ENCODE peak calls at places on chromosomes 2 and 18, in nine cellular contexts. One of them, this sample, is unnamed.

GRCh38 chr18:13416848-13417247 is 198.3 kb downstream of the LDLRAD4 start:
- DNase-seq in stimulated activated CD4-positive, alpha-beta T cell treated with anti-CD3 and anti-CD28 coated beads, Interleukin-4, amount 100 ng/mL, for 24 hours: no peak
- DNase-seq in heart left ventricle: no peak
- DNase-seq in KBM-7: no peak
- DNase-seq in B cell: no peak
- DNase-seq in HT-29: no peak
- DNase-seq in adrenal gland: no peak
- DNase-seq in tibial nerve: no peak
- DNase-seq in activated T-helper 1 cell treated with anti-CD3 and anti-CD28 coated beads, Interleukin-12 subunit alpha, Interleukin-12 subunit beta, Interleukin-2, Interleukin-4 antibody, amounts not matched to agents 30 ng/mL and 10 ng/mL and 1 ng/mL, durations not matched to agents 14 hours and 24 hours and 36 hours: no peak
- DNase-seq in this sample: no peak

GRCh38 chr2:68709421-68709911 is 25.1 kb upstream of the ARHGAP25 start:
- DNase-seq in stimulated activated CD4-positive, alpha-beta T cell treated with anti-CD3 and anti-CD28 coated beads, Interleukin-4, amount 100 ng/mL, for 24 hours: peak
- DNase-seq in heart left ventricle: no peak
- DNase-seq in KBM-7: peak
- DNase-seq in B cell: peak
- DNase-seq in HT-29: peak
- DNase-seq in adrenal gland: no peak
- DNase-seq in tibial nerve: no peak
- DNase-seq in activated T-helper 1 cell treated with anti-CD3 and anti-CD28 coated beads, Interleukin-12 subunit alpha, Interleukin-12 subunit beta, Interleukin-2, Interleukin-4 antibody, amounts not matched to agents 30 ng/mL and 10 ng/mL and 1 ng/mL, durations not matched to agents 14 hours and 24 hours and 36 hours: no peak
- DNase-seq in this sample: peak

GRCh38 chr2:241943961-241944575 is 74.5 kb downstream of the RTP5 start:
- DNase-seq in stimulated activated CD4-positive, alpha-beta T cell treated with anti-CD3 and anti-CD28 coated beads, Interleukin-4, amount 100 ng/mL, for 24 hours: no peak
- DNase-seq in heart left ventricle: no peak
- DNase-seq in KBM-7: no peak
- DNase-seq in B cell: no peak
- DNase-seq in HT-29: no peak
- DNase-seq in adrenal gland: no peak
- DNase-seq in tibial nerve: no peak
- DNase-seq in activated T-helper 1 cell treated with anti-CD3 and anti-CD28 coated beads, Interleukin-12 subunit alpha, Interleukin-12 subunit beta, Interleukin-2, Interleukin-4 antibody, amounts not matched to agents 30 ng/mL and 10 ng/mL and 1 ng/mL, durations not matched to agents 14 hours and 24 hours and 36 hours: no peak
- DNase-seq in this sample: no peak

GRCh38 chr2:240638517-240639160 is 13.4 kb downstream of the GPR35 start:
- DNase-seq in stimulated activated CD4-positive, alpha-beta T cell treated with anti-CD3 and anti-CD28 coated beads, Interleukin-4, amount 100 ng/mL, for 24 hours: no peak
- DNase-seq in heart left ventricle: peak
- DNase-seq in KBM-7: no peak
- DNase-seq in B cell: no peak
- DNase-seq in HT-29: no peak
- DNase-seq in adrenal gland: peak
- DNase-seq in tibial nerve: peak
- DNase-seq in activated T-helper 1 cell treated with anti-CD3 and anti-CD28 coated beads, Interleukin-12 subunit alpha, Interleukin-12 subunit beta, Interleukin-2, Interleukin-4 antibody, amounts not matched to agents 30 ng/mL and 10 ng/mL and 1 ng/mL, durations not matched to agents 14 hours and 24 hours and 36 hours: no peak
- DNase-seq in this sample: no peak

GRCh38 chr2:127158614-127159290 is 51.8 kb upstream of the BIN1 start:
- DNase-seq in stimulated activated CD4-positive, alpha-beta T cell treated with anti-CD3 and anti-CD28 coated beads, Interleukin-4, amount 100 ng/mL, for 24 hours: no peak
- DNase-seq in heart left ventricle: no peak
- DNase-seq in KBM-7: peak
- DNase-seq in B cell: peak
- DNase-seq in HT-29: no peak
- DNase-seq in adrenal gland: peak
- DNase-seq in tibial nerve: no peak
- DNase-seq in activated T-helper 1 cell treated with anti-CD3 and anti-CD28 coated beads, Interleukin-12 subunit alpha, Interleukin-12 subunit beta, Interleukin-2, Interleukin-4 antibody, amounts not matched to agents 30 ng/mL and 10 ng/mL and 1 ng/mL, durations not matched to agents 14 hours and 24 hours and 36 hours: no peak
- DNase-seq in this sample: peak

GRCh38 chr2:139296672-139297209 is 516.6 kb upstream of the NXPH2 start:
- DNase-seq in stimulated activated CD4-positive, alpha-beta T cell treated with anti-CD3 and anti-CD28 coated beads, Interleukin-4, amount 100 ng/mL, for 24 hours: no peak
- DNase-seq in heart left ventricle: no peak
- DNase-seq in KBM-7: no peak
- DNase-seq in B cell: no peak
- DNase-seq in HT-29: no peak
- DNase-seq in adrenal gland: no peak
- DNase-seq in tibial nerve: no peak
- DNase-seq in activated T-helper 1 cell treated with anti-CD3 and anti-CD28 coated beads, Interleukin-12 subunit alpha, Interleukin-12 subunit beta, Interleukin-2, Interleukin-4 antibody, amounts not matched to agents 30 ng/mL and 10 ng/mL and 1 ng/mL, durations not matched to agents 14 hours and 24 hours and 36 hours: no peak
- DNase-seq in this sample: no peak

GRCh38 chr2:193476171-193476800 is 1281.6 kb upstream of the TMEFF2 start:
- DNase-seq in stimulated activated CD4-positive, alpha-beta T cell treated with anti-CD3 and anti-CD28 coated beads, Interleukin-4, amount 100 ng/mL, for 24 hours: no peak
- DNase-seq in heart left ventricle: no peak
- DNase-seq in KBM-7: no peak
- DNase-seq in B cell: peak
- DNase-seq in HT-29: no peak
- DNase-seq in adrenal gland: no peak
- DNase-seq in tibial nerve: no peak
- DNase-seq in activated T-helper 1 cell treated with anti-CD3 and anti-CD28 coated beads, Interleukin-12 subunit alpha, Interleukin-12 subunit beta, Interleukin-2, Interleukin-4 antibody, amounts not matched to agents 30 ng/mL and 10 ng/mL and 1 ng/mL, durations not matched to agents 14 hours and 24 hours and 36 hours: no peak
- DNase-seq in this sample: no peak

GRCh38 chr18:76396792-76397191 is 98.2 kb downstream of the ZNF516 start:
- DNase-seq in stimulated activated CD4-positive, alpha-beta T cell treated with anti-CD3 and anti-CD28 coated beads, Interleukin-4, amount 100 ng/mL, for 24 hours: no peak
- DNase-seq in heart left ventricle: no peak
- DNase-seq in KBM-7: no peak
- DNase-seq in B cell: no peak
- DNase-seq in HT-29: no peak
- DNase-seq in adrenal gland: no peak
- DNase-seq in tibial nerve: no peak
- DNase-seq in activated T-helper 1 cell treated with anti-CD3 and anti-CD28 coated beads, Interleukin-12 subunit alpha, Interleukin-12 subunit beta, Interleukin-2, Interleukin-4 antibody, amounts not matched to agents 30 ng/mL and 10 ng/mL and 1 ng/mL, durations not matched to agents 14 hours and 24 hours and 36 hours: no peak
- DNase-seq in this sample: no peak

GRCh38 chr2:35428548-35428947 is 927.0 kb upstream of the CRIM1 start:
- DNase-seq in stimulated activated CD4-positive, alpha-beta T cell treated with anti-CD3 and anti-CD28 coated beads, Interleukin-4, amount 100 ng/mL, for 24 hours: no peak
- DNase-seq in heart left ventricle: no peak
- DNase-seq in KBM-7: peak
- DNase-seq in B cell: no peak
- DNase-seq in HT-29: peak
- DNase-seq in adrenal gland: peak
- DNase-seq in tibial nerve: peak
- DNase-seq in activated T-helper 1 cell treated with anti-CD3 and anti-CD28 coated beads, Interleukin-12 subunit alpha, Interleukin-12 subunit beta, Interleukin-2, Interleukin-4 antibody, amounts not matched to agents 30 ng/mL and 10 ng/mL and 1 ng/mL, durations not matched to agents 14 hours and 24 hours and 36 hours: no peak
- DNase-seq in this sample: peak

GRCh38 chr2:241892299-241893137 is 23.0 kb downstream of the RTP5 start:
- DNase-seq in stimulated activated CD4-positive, alpha-beta T cell treated with anti-CD3 and anti-CD28 coated beads, Interleukin-4, amount 100 ng/mL, for 24 hours: no peak
- DNase-seq in heart left ventricle: peak
- DNase-seq in KBM-7: peak
- DNase-seq in B cell: no peak
- DNase-seq in HT-29: no peak
- DNase-seq in adrenal gland: peak
- DNase-seq in tibial nerve: no peak
- DNase-seq in activated T-helper 1 cell treated with anti-CD3 and anti-CD28 coated beads, Interleukin-12 subunit alpha, Interleukin-12 subunit beta, Interleukin-2, Interleukin-4 antibody, amounts not matched to agents 30 ng/mL and 10 ng/mL and 1 ng/mL, durations not matched to agents 14 hours and 24 hours and 36 hours: no peak
- DNase-seq in this sample: no peak

GRCh38 chr18:44589709-44590108 is 91.0 kb upstream of the SETBP1 start:
- DNase-seq in stimulated activated CD4-positive, alpha-beta T cell treated with anti-CD3 and anti-CD28 coated beads, Interleukin-4, amount 100 ng/mL, for 24 hours: no peak
- DNase-seq in heart left ventricle: no peak
- DNase-seq in KBM-7: no peak
- DNase-seq in B cell: no peak
- DNase-seq in HT-29: no peak
- DNase-seq in adrenal gland: no peak
- DNase-seq in tibial nerve: no peak
- DNase-seq in activated T-helper 1 cell treated with anti-CD3 and anti-CD28 coated beads, Interleukin-12 subunit alpha, Interleukin-12 subunit beta, Interleukin-2, Interleukin-4 antibody, amounts not matched to agents 30 ng/mL and 10 ng/mL and 1 ng/mL, durations not matched to agents 14 hours and 24 hours and 36 hours: no peak
- DNase-seq in this sample: no peak

GRCh38 chr2:85246348-85246747 is 81.4 kb downstream of the TGOLN2 start:
- DNase-seq in stimulated activated CD4-positive, alpha-beta T cell treated with anti-CD3 and anti-CD28 coated beads, Interleukin-4, amount 100 ng/mL, for 24 hours: no peak
- DNase-seq in heart left ventricle: no peak
- DNase-seq in KBM-7: peak
- DNase-seq in B cell: no peak
- DNase-seq in HT-29: no peak
- DNase-seq in adrenal gland: no peak
- DNase-seq in tibial nerve: no peak
- DNase-seq in activated T-helper 1 cell treated with anti-CD3 and anti-CD28 coated beads, Interleukin-12 subunit alpha, Interleukin-12 subunit beta, Interleukin-2, Interleukin-4 antibody, amounts not matched to agents 30 ng/mL and 10 ng/mL and 1 ng/mL, durations not matched to agents 14 hours and 24 hours and 36 hours: no peak
- DNase-seq in this sample: no peak

GRCh38 chr2:211948932-211949331 is 589.7 kb downstream of the ERBB4 start:
- DNase-seq in stimulated activated CD4-positive, alpha-beta T cell treated with anti-CD3 and anti-CD28 coated beads, Interleukin-4, amount 100 ng/mL, for 24 hours: no peak
- DNase-seq in heart left ventricle: no peak
- DNase-seq in KBM-7: no peak
- DNase-seq in B cell: no peak
- DNase-seq in HT-29: no peak
- DNase-seq in adrenal gland: no peak
- DNase-seq in tibial nerve: no peak
- DNase-seq in activated T-helper 1 cell treated with anti-CD3 and anti-CD28 coated beads, Interleukin-12 subunit alpha, Interleukin-12 subunit beta, Interleukin-2, Interleukin-4 antibody, amounts not matched to agents 30 ng/mL and 10 ng/mL and 1 ng/mL, durations not matched to agents 14 hours and 24 hours and 36 hours: no peak
- DNase-seq in this sample: no peak

GRCh38 chr2:8819194-8819593 is 18.2 kb downstream of the KIDINS220 start:
- DNase-seq in stimulated activated CD4-positive, alpha-beta T cell treated with anti-CD3 and anti-CD28 coated beads, Interleukin-4, amount 100 ng/mL, for 24 hours: no peak
- DNase-seq in heart left ventricle: no peak
- DNase-seq in KBM-7: no peak
- DNase-seq in B cell: no peak
- DNase-seq in HT-29: no peak
- DNase-seq in adrenal gland: no peak
- DNase-seq in tibial nerve: no peak
- DNase-seq in activated T-helper 1 cell treated with anti-CD3 and anti-CD28 coated beads, Interleukin-12 subunit alpha, Interleukin-12 subunit beta, Interleukin-2, Interleukin-4 antibody, amounts not matched to agents 30 ng/mL and 10 ng/mL and 1 ng/mL, durations not matched to agents 14 hours and 24 hours and 36 hours: no peak
- DNase-seq in this sample: no peak

GRCh38 chr18:52936931-52937330 is 596.9 kb downstream of the DCC start:
- DNase-seq in stimulated activated CD4-positive, alpha-beta T cell treated with anti-CD3 and anti-CD28 coated beads, Interleukin-4, amount 100 ng/mL, for 24 hours: no peak
- DNase-seq in heart left ventricle: no peak
- DNase-seq in KBM-7: no peak
- DNase-seq in B cell: no peak
- DNase-seq in HT-29: no peak
- DNase-seq in adrenal gland: no peak
- DNase-seq in tibial nerve: no peak
- DNase-seq in activated T-helper 1 cell treated with anti-CD3 and anti-CD28 coated beads, Interleukin-12 subunit alpha, Interleukin-12 subunit beta, Interleukin-2, Interleukin-4 antibody, amounts not matched to agents 30 ng/mL and 10 ng/mL and 1 ng/mL, durations not matched to agents 14 hours and 24 hours and 36 hours: no peak
- DNase-seq in this sample: no peak

GRCh38 chr2:70557171-70557838 is 3.7 kb upstream of the TGFA start:
- DNase-seq in stimulated activated CD4-positive, alpha-beta T cell treated with anti-CD3 and anti-CD28 coated beads, Interleukin-4, amount 100 ng/mL, for 24 hours: no peak
- DNase-seq in heart left ventricle: no peak
- DNase-seq in KBM-7: no peak
- DNase-seq in B cell: no peak
- DNase-seq in HT-29: peak
- DNase-seq in adrenal gland: peak
- DNase-seq in tibial nerve: no peak
- DNase-seq in activated T-helper 1 cell treated with anti-CD3 and anti-CD28 coated beads, Interleukin-12 subunit alpha, Interleukin-12 subunit beta, Interleukin-2, Interleukin-4 antibody, amounts not matched to agents 30 ng/mL and 10 ng/mL and 1 ng/mL, durations not matched to agents 14 hours and 24 hours and 36 hours: no peak
- DNase-seq in this sample: no peak

GRCh38 chr18:35478520-35479435 is 19.0 kb downstream of the INO80C start:
- DNase-seq in stimulated activated CD4-positive, alpha-beta T cell treated with anti-CD3 and anti-CD28 coated beads, Interleukin-4, amount 100 ng/mL, for 24 hours: peak
- DNase-seq in heart left ventricle: no peak
- DNase-seq in KBM-7: no peak
- DNase-seq in B cell: no peak
- DNase-seq in HT-29: peak
- DNase-seq in adrenal gland: no peak
- DNase-seq in tibial nerve: no peak
- DNase-seq in activated T-helper 1 cell treated with anti-CD3 and anti-CD28 coated beads, Interleukin-12 subunit alpha, Interleukin-12 subunit beta, Interleukin-2, Interleukin-4 antibody, amounts not matched to agents 30 ng/mL and 10 ng/mL and 1 ng/mL, durations not matched to agents 14 hours and 24 hours and 36 hours: no peak
- DNase-seq in this sample: no peak

GRCh38 chr2:238167761-238168160 is 9.0 kb downstream of the ERFE start:
- DNase-seq in stimulated activated CD4-positive, alpha-beta T cell treated with anti-CD3 and anti-CD28 coated beads, Interleukin-4, amount 100 ng/mL, for 24 hours: no peak
- DNase-seq in heart left ventricle: no peak
- DNase-seq in KBM-7: no peak
- DNase-seq in B cell: no peak
- DNase-seq in HT-29: no peak
- DNase-seq in adrenal gland: no peak
- DNase-seq in tibial nerve: no peak
- DNase-seq in activated T-helper 1 cell treated with anti-CD3 and anti-CD28 coated beads, Interleukin-12 subunit alpha, Interleukin-12 subunit beta, Interleukin-2, Interleukin-4 antibody, amounts not matched to agents 30 ng/mL and 10 ng/mL and 1 ng/mL, durations not matched to agents 14 hours and 24 hours and 36 hours: no peak
- DNase-seq in this sample: no peak

GRCh38 chr18:63763831-63764600 is 11.2 kb upstream of the SERPINB7 start:
- DNase-seq in stimulated activated CD4-positive, alpha-beta T cell treated with anti-CD3 and anti-CD28 coated beads, Interleukin-4, amount 100 ng/mL, for 24 hours: no peak
- DNase-seq in heart left ventricle: no peak
- DNase-seq in KBM-7: no peak
- DNase-seq in B cell: no peak
- DNase-seq in HT-29: no peak
- DNase-seq in adrenal gland: no peak
- DNase-seq in tibial nerve: no peak
- DNase-seq in activated T-helper 1 cell treated with anti-CD3 and anti-CD28 coated beads, Interleukin-12 subunit alpha, Interleukin-12 subunit beta, Interleukin-2, Interleukin-4 antibody, amounts not matched to agents 30 ng/mL and 10 ng/mL and 1 ng/mL, durations not matched to agents 14 hours and 24 hours and 36 hours: no peak
- DNase-seq in this sample: no peak

GRCh38 chr2:174675615-174676014 is 78.0 kb upstream of the WIPF1 start:
- DNase-seq in stimulated activated CD4-positive, alpha-beta T cell treated with anti-CD3 and anti-CD28 coated beads, Interleukin-4, amount 100 ng/mL, for 24 hours: no peak
- DNase-seq in heart left ventricle: no peak
- DNase-seq in KBM-7: no peak
- DNase-seq in B cell: no peak
- DNase-seq in HT-29: no peak
- DNase-seq in adrenal gland: no peak
- DNase-seq in tibial nerve: no peak
- DNase-seq in activated T-helper 1 cell treated with anti-CD3 and anti-CD28 coated beads, Interleukin-12 subunit alpha, Interleukin-12 subunit beta, Interleukin-2, Interleukin-4 antibody, amounts not matched to agents 30 ng/mL and 10 ng/mL and 1 ng/mL, durations not matched to agents 14 hours and 24 hours and 36 hours: no peak
- DNase-seq in this sample: no peak

GRCh38 chr2:11556101-11556806 is 22.4 kb downstream of the GREB1 start:
- DNase-seq in stimulated activated CD4-positive, alpha-beta T cell treated with anti-CD3 and anti-CD28 coated beads, Interleukin-4, amount 100 ng/mL, for 24 hours: no peak
- DNase-seq in heart left ventricle: no peak
- DNase-seq in KBM-7: no peak
- DNase-seq in B cell: no peak
- DNase-seq in HT-29: no peak
- DNase-seq in adrenal gland: peak
- DNase-seq in tibial nerve: no peak
- DNase-seq in activated T-helper 1 cell treated with anti-CD3 and anti-CD28 coated beads, Interleukin-12 subunit alpha, Interleukin-12 subunit beta, Interleukin-2, Interleukin-4 antibody, amounts not matched to agents 30 ng/mL and 10 ng/mL and 1 ng/mL, durations not matched to agents 14 hours and 24 hours and 36 hours: no peak
- DNase-seq in this sample: no peak

GRCh38 chr2:213119061-213119809 is 32.2 kb downstream of the IKZF2 start:
- DNase-seq in stimulated activated CD4-positive, alpha-beta T cell treated with anti-CD3 and anti-CD28 coated beads, Interleukin-4, amount 100 ng/mL, for 24 hours: peak
- DNase-seq in heart left ventricle: no peak
- DNase-seq in KBM-7: peak
- DNase-seq in B cell: peak
- DNase-seq in HT-29: no peak
- DNase-seq in adrenal gland: no peak
- DNase-seq in tibial nerve: no peak
- DNase-seq in activated T-helper 1 cell treated with anti-CD3 and anti-CD28 coated beads, Interleukin-12 subunit alpha, Interleukin-12 subunit beta, Interleukin-2, Interleukin-4 antibody, amounts not matched to agents 30 ng/mL and 10 ng/mL and 1 ng/mL, durations not matched to agents 14 hours and 24 hours and 36 hours: no peak
- DNase-seq in this sample: peak

GRCh38 chr2:159961005-159961404 is 101.4 kb downstream of the PLA2R1 start:
- DNase-seq in stimulated activated CD4-positive, alpha-beta T cell treated with anti-CD3 and anti-CD28 coated beads, Interleukin-4, amount 100 ng/mL, for 24 hours: no peak
- DNase-seq in heart left ventricle: no peak
- DNase-seq in KBM-7: no peak
- DNase-seq in B cell: no peak
- DNase-seq in HT-29: no peak
- DNase-seq in adrenal gland: no peak
- DNase-seq in tibial nerve: no peak
- DNase-seq in activated T-helper 1 cell treated with anti-CD3 and anti-CD28 coated beads, Interleukin-12 subunit alpha, Interleukin-12 subunit beta, Interleukin-2, Interleukin-4 antibody, amounts not matched to agents 30 ng/mL and 10 ng/mL and 1 ng/mL, durations not matched to agents 14 hours and 24 hours and 36 hours: no peak
- DNase-seq in this sample: no peak

GRCh38 chr2:239660390-239661228 is 259.8 kb upstream of the HDAC4 start:
- DNase-seq in stimulated activated CD4-positive, alpha-beta T cell treated with anti-CD3 and anti-CD28 coated beads, Interleukin-4, amount 100 ng/mL, for 24 hours: no peak
- DNase-seq in heart left ventricle: no peak
- DNase-seq in KBM-7: no peak
- DNase-seq in B cell: no peak
- DNase-seq in HT-29: peak
- DNase-seq in adrenal gland: no peak
- DNase-seq in tibial nerve: no peak
- DNase-seq in activated T-helper 1 cell treated with anti-CD3 and anti-CD28 coated beads, Interleukin-12 subunit alpha, Interleukin-12 subunit beta, Interleukin-2, Interleukin-4 antibody, amounts not matched to agents 30 ng/mL and 10 ng/mL and 1 ng/mL, durations not matched to agents 14 hours and 24 hours and 36 hours: no peak
- DNase-seq in this sample: no peak

GRCh38 chr2:161101406-161101805 is 58.8 kb upstream of the TANK start:
- DNase-seq in stimulated activated CD4-positive, alpha-beta T cell treated with anti-CD3 and anti-CD28 coated beads, Interleukin-4, amount 100 ng/mL, for 24 hours: no peak
- DNase-seq in heart left ventricle: no peak
- DNase-seq in KBM-7: no peak
- DNase-seq in B cell: no peak
- DNase-seq in HT-29: no peak
- DNase-seq in adrenal gland: no peak
- DNase-seq in tibial nerve: no peak
- DNase-seq in activated T-helper 1 cell treated with anti-CD3 and anti-CD28 coated beads, Interleukin-12 subunit alpha, Interleukin-12 subunit beta, Interleukin-2, Interleukin-4 antibody, amounts not matched to agents 30 ng/mL and 10 ng/mL and 1 ng/mL, durations not matched to agents 14 hours and 24 hours and 36 hours: no peak
- DNase-seq in this sample: no peak